ENCODE peak calls at places on chromosomes 4 and X, in five cellular contexts. P, B, A, C and K are unnamed samples.

GRCh38 chr4:189185810-189186432 is 754.8 kb upstream of the FRG1 start:
- DNase-seq in P (peak; percentile 90), B (no peak), A (no peak), C (peak; percentile 47), K (no peak)

GRCh38 chr4:56786955-56787354 is 34.5 kb downstream of the SPINK2 start:
- DNase-seq in P (peak; percentile 9), B (no peak), A (peak; percentile 27), C (peak; percentile 50), K (no peak)

GRCh38 chr4:182600836-182601235 is 316.4 kb downstream of the DCTD start:
- DNase-seq in P (no peak), B (no peak), A (no peak), C (no peak), K (no peak)

GRCh38 chr4:78081541-78081940 is 24.4 kb downstream of the FRAS1 start:
- DNase-seq in P (no peak), B (no peak), A (no peak), C (no peak), K (no peak)

GRCh38 chrX:1598876-1599790 is 7.7 kb downstream of the AKAP17A start:
- DNase-seq in P (no peak), B (peak; percentile 43), A (no peak), C (no peak), K (no peak)

GRCh38 chr4:104408893-104409292 is 85.8 kb downstream of the CXXC4 start:
- DNase-seq in P (no peak), B (no peak), A (no peak), C (no peak), K (no peak)

GRCh38 chr4:68176500-68176899 is 46.8 kb upstream of the TMPRSS11F start:
- DNase-seq in P (no peak), B (no peak), A (no peak), C (no peak), K (no peak)

GRCh38 chr4:156958276-156959074 is 13.1 kb downstream of the PDGFC start:
- DNase-seq in P (no peak), B (no peak), A (no peak), C (no peak), K (no peak)

GRCh38 chr4:3745886-3746656 is 20.1 kb upstream of the ADRA2C start:
- DNase-seq in P (peak; percentile 58), B (no peak), A (no peak), C (no peak), K (no peak)

GRCh38 chr4:65242156-65242846 is 428.0 kb downstream of the EPHA5 start:
- DNase-seq in P (no peak), B (no peak), A (no peak), C (no peak), K (no peak)

GRCh38 chr4:150579591-150580234 is 2.2 kb upstream of the MAB21L2 start:
- DNase-seq in P (peak; percentile 75), B (no peak), A (peak; percentile 18), C (no peak), K (no peak)

DNA sequence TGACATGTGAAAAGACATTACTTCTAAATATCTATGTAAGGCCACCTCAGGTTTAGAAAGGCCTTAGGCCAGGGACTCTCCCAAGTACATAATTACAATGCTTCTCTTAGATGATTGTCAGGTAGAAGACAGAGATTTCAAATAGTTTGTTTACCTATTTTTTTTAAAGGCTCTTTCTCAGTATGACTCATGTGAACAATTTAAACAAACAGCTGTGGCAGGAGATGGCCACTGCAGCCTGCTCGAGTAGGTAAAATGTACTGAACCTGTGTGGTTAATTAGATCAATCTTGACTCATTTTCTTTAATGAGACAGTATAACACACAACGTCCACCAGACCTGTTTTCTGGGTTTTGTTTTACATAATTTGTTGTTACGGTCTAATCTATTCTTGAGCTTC is 50.2 kb downstream of the LEF1 start:
- DNase-seq in P (no peak), B (no peak), A (no peak), C (peak; percentile 45), K (no peak)
- H3K4me1 ChIP-seq in P (peaks cover 30% of the 10 kb centered on the region), B (peaks cover 98% of the 10 kb centered on the region), A (no peaks in the 10 kb centered on the region), C (no peaks in the 10 kb centered on the region), K (no peaks in the 10 kb centered on the region)

DNA sequence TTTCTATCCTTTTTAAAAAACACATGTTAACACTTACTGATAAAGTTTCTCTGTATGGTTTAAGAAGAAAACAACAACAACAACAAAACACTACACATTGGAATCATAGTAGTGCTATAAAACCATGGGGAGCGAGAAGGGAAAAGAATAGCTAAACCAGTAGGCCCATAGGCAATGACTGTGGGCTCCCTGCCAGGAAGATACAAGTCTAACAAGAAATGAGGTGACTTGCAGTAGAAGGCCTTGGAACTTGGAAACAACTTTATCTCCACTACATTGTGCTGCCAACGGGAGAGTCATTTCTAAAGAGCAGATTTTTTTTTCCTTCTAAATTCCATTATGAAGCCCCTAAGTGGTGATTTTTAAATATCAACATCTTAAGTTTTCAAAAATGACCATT is 78.0 kb downstream of the GPC4 start:
- DNase-seq in P (no peak), B (no peak), A (no peak), C (no peak), K (peak; percentile 65)
- H3K27ac ChIP-seq in P (no peak overlapping the region), B (no peak overlapping the region), A (no peak overlapping the region), C (no peak overlapping the region), K (peak overlapping the region; percentile 5)

GRCh38 chrX:19811807-19812604 is 75.4 kb downstream of the SH3KBP1 start:
- DNase-seq in P (no peak), B (peak; percentile 37), A (no peak), C (no peak), K (no peak)

GRCh38 chrX:19814778-19815177 is 72.6 kb downstream of the SH3KBP1 start:
- DNase-seq in P (no peak), B (no peak), A (no peak), C (no peak), K (no peak)

GRCh38 chrX:19810370-19810769 is 77.0 kb downstream of the SH3KBP1 start:
- DNase-seq in P (no peak), B (peak; percentile 37), A (no peak), C (no peak), K (no peak)

GRCh38 chrX:19810809-19811208 is 76.6 kb downstream of the SH3KBP1 start:
- DNase-seq in P (no peak), B (no peak), A (no peak), C (no peak), K (no peak)

GRCh38 chrX:19814240-19814639 is 73.2 kb downstream of the SH3KBP1 start:
- DNase-seq in P (no peak), B (peak; percentile 31), A (no peak), C (no peak), K (no peak)
- TF ChIP-seq CTCF in P (peak; percentile 11), B (no peak), A (no peak), C (no peak), K (no peak)

DNA sequence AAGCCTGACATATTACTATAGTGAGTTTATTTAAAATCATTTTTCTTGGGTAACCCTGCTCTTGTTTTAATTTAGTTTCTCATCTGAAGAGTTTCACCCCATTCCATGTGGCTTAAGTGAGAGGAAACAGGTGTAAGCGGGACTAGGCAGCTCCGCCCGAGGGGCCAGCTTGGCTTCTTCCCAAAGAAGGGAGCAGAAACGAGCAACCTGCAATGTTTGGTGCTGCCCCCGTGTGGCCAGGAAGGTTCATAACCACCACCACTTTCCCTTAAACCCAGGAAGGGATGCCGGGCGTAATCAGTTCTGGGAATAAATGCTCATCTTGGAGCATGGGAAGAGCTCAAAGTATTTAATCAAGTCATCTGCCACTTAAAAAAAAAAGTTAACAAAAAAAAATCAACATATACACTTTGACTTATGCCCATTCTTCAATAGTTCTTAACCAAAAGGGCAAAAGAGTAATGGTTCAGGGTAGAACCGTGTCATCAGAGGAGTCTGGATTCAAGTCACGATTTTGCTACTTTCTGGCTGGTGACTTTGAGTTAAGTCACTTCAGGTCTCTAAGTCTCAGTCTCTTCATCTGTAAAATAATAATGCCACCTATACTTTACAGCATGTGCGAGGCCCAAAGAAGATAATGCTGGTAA is 147.9 kb downstream of the NSUN7 start:
- DNase-seq in P (peak; percentile 86), B (peak; percentile 67), A (peak; percentile 69), C (peak; percentile 23), K (peak; percentile 84)
- H3K4me1 ChIP-seq in P (no peaks in the 10 kb centered on the region), B (no peaks in the 10 kb centered on the region), A (peaks cover 7% of the 10 kb centered on the region), C (no peaks in the 10 kb centered on the region), K (no peaks in the 10 kb centered on the region)